ENCODE peak calls at places on chromosomes 1 and 21, in ten cellular contexts. G is NAMALWA; B is NCI-H1417; N is nephron progenitor cell; V is C1 segment of cervical spinal cord; Q is activated effector memory CD4-positive, alpha-beta T cell treated with Interleukin-2 at 50 U/mL for 16 hours; A is fibroblast of gingiva; K is T follicular helper cell; W is hippocampal formation; P is HFF-Myc. E is an unnamed sample.

GRCh38 chr1:153288634-153289275 is 24.0 kb downstream of the PGLYRP3 start:
- DNase-seq in V (no peak), K (no peak), W (no peak), Q (no peak), B (no peak), P (no peak), G (peak), N (peak), A (no peak), E (no peak)

GRCh38 chr21:39730418-39731107 is 14.4 kb upstream of the IGSF5 start:
- DNase-seq in V (no peak), G (no peak), K (no peak), A (no peak), N (no peak), B (no peak), W (no peak), P (no peak), Q (no peak), E (no peak)

GRCh38 chr1:90591970-90592356 is 125.1 kb downstream of the BARHL2 start:
- DNase-seq in G (no peak), Q (no peak), N (no peak), P (no peak), B (no peak), A (no peak), W (no peak), V (no peak), K (no peak), E (no peak)

GRCh38 chr1:24318238-24318987 is 744 bp upstream of the GRHL3 start:
- DNase-seq in B (no peak), P (no peak), N (no peak), Q (no peak), W (no peak), V (peak), G (no peak), A (peak), K (no peak), E (peak)

GRCh38 chr1:8464987-8465386 is 147.1 kb downstream of the SLC45A1 start:
- DNase-seq in N (no peak), V (no peak), A (peak), B (no peak), W (no peak), Q (no peak), K (no peak), G (peak), P (no peak), E (peak)

GRCh38 chr1:8431028-8431427 is 113.1 kb downstream of the SLC45A1 start:
- DNase-seq in G (peak), A (no peak), N (no peak), Q (peak), P (no peak), W (no peak), B (no peak), V (no peak), K (peak), E (no peak)

GRCh38 chr21:37071561-37072238 is 1.2 kb downstream of the PIGP start:
- DNase-seq in K (no peak), P (no peak), N (no peak), W (no peak), V (peak), B (peak), Q (no peak), A (peak), G (peak), E (peak)

GRCh38 chr1:156086256-156086662 is 4.0 kb upstream of the MEX3A start:
- DNase-seq in G (no peak), A (peak), V (no peak), Q (no peak), B (no peak), W (no peak), N (no peak), K (no peak), P (no peak), E (peak)

GRCh38 chr1:12279728-12280469 is 50.1 kb downstream of the VPS13D start:
- DNase-seq in B (no peak), V (no peak), A (no peak), G (no peak), K (no peak), Q (no peak), N (no peak), P (no peak), W (no peak), E (no peak)

GRCh38 chr1:116513956-116514355 is 56.9 kb downstream of the CD58 start:
- DNase-seq in N (no peak), Q (no peak), G (no peak), K (no peak), A (no peak), W (no peak), V (no peak), B (peak), P (no peak), E (no peak)

GRCh38 chr1:154935749-154936415 is 637 bp downstream of the PMVK start:
- DNase-seq in B (no peak), W (no peak), V (no peak), G (no peak), P (no peak), N (no peak), A (no peak), Q (peak), K (no peak), E (no peak)

GRCh38 chr1:65459397-65459768 is 38.9 kb downstream of the LEPR start:
- DNase-seq in K (no peak), G (peak), A (peak), V (no peak), Q (no peak), N (no peak), W (no peak), P (no peak), B (no peak), E (peak)

GRCh38 chr1:153627797-153628626 is at the start of gene S100A1:
- DNase-seq in V (peak), W (peak), Q (no peak), P (no peak), A (no peak), K (no peak), G (no peak), N (no peak), B (no peak), E (no peak)

GRCh38 chr1:245156736-245157505 is 2.1 kb downstream of the KIF26B start:
- DNase-seq in B (peak), G (no peak), N (peak), K (no peak), A (no peak), V (no peak), W (no peak), Q (no peak), P (no peak), E (peak)

GRCh38 chr1:54885863-54886723 is 902 bp downstream of the DHCR24 start:
- DNase-seq in A (no peak), G (no peak), B (peak), Q (no peak), W (peak), V (peak), K (no peak), P (no peak), N (peak), E (no peak)

GRCh38 chr1:54461731-54462596 is 55.8 kb upstream of the SSBP3 start:
- DNase-seq in K (no peak), G (no peak), V (no peak), B (no peak), N (peak), W (no peak), A (no peak), P (no peak), Q (no peak), E (no peak)

GRCh38 chr21:42711667-42712066 is 58.2 kb downstream of the PDE9A start:
- DNase-seq in A (no peak), N (no peak), G (no peak), W (no peak), P (no peak), B (no peak), Q (no peak), K (no peak), V (no peak), E (no peak)

GRCh38 chr21:45836694-45837670 is 144.6 kb upstream of the COL6A1 start:
- DNase-seq in G (no peak), B (no peak), P (no peak), N (no peak), V (no peak), W (no peak), K (no peak), A (no peak), Q (no peak), E (no peak)

GRCh38 chr1:160634543-160635491 is 12.0 kb downstream of the SLAMF1 start:
- DNase-seq in Q (no peak), B (no peak), K (no peak), P (no peak), A (no peak), N (no peak), V (no peak), G (no peak), W (no peak), E (no peak)

GRCh38 chr1:11847667-11848445 is at the start of gene NPPA:
- DNase-seq in V (no peak), A (peak), P (peak), K (no peak), B (peak), N (no peak), Q (no peak), G (peak), W (no peak), E (peak)

GRCh38 chr21:44666401-44667320 is at the start of gene KRTAP12-2:
- DNase-seq in P (no peak), N (no peak), K (no peak), Q (no peak), A (no peak), G (no peak), B (peak), V (no peak), W (no peak), E (no peak)

GRCh38 chr1:150567341-150567716 is 12.1 kb downstream of the MCL1 start:
- DNase-seq in K (no peak), N (no peak), A (peak), G (peak), V (no peak), Q (peak), W (no peak), P (no peak), B (no peak), E (peak)

GRCh38 chr1:153532161-153532560 is 3.6 kb downstream of the S100A6 start:
- DNase-seq in W (no peak), V (no peak), G (no peak), Q (peak), K (no peak), B (peak), P (no peak), A (no peak), N (no peak), E (no peak)

GRCh38 chr1:244960904-244961303 is 96.6 kb upstream of the HNRNPU start:
- DNase-seq in V (no peak), K (no peak), N (no peak), W (no peak), P (no peak), G (no peak), A (no peak), B (no peak), Q (no peak), E (no peak)

GRCh38 chr1:108896160-108897150 is 19.7 kb downstream of the GPSM2 start:
- DNase-seq in N (no peak), K (no peak), B (no peak), P (no peak), A (peak), G (no peak), W (peak), Q (no peak), V (no peak), E (peak)

GRCh38 chr1:200034821-200035396 is 7.4 kb downstream of the NR5A2 start:
- DNase-seq in V (no peak), G (no peak), A (peak), K (no peak), Q (no peak), B (no peak), P (no peak), N (peak), W (no peak), E (no peak)

GRCh38 chr1:236502579-236502971 is 21.2 kb upstream of the LGALS8 start:
- DNase-seq in P (no peak), Q (no peak), K (no peak), B (no peak), N (no peak), V (no peak), A (peak), W (no peak), G (no peak), E (peak)

GRCh38 chr21:25506887-25507286 is 100.4 kb downstream of the MRPL39 start:
- DNase-seq in V (no peak), B (peak), K (no peak), G (no peak), Q (no peak), W (no peak), P (peak), N (no peak), A (peak), E (peak)

GRCh38 chr1:53284224-53285020 is 43.4 kb downstream of the LRP8 start:
- DNase-seq in W (no peak), K (no peak), N (no peak), P (no peak), Q (no peak), B (no peak), V (no peak), A (no peak), G (no peak), E (no peak)

GRCh38 chr21:37849703-37850102 is 66.6 kb downstream of the KCNJ6 start:
- DNase-seq in B (no peak), P (no peak), Q (no peak), N (no peak), V (no peak), G (no peak), A (peak), W (no peak), K (no peak), E (peak)

GRCh38 chr1:106998431-106999002 is 58.0 kb upstream of the PRMT6 start:
- DNase-seq in Q (no peak), V (no peak), G (no peak), P (no peak), K (no peak), A (no peak), N (no peak), W (no peak), B (no peak), E (no peak)

GRCh38 chr1:119006406-119007279 is 18.5 kb upstream of the TBX15 start:
- DNase-seq in N (no peak), A (no peak), G (no peak), B (no peak), K (no peak), P (no peak), W (no peak), Q (no peak), V (no peak), E (no peak)

GRCh38 chr1:163772266-163772665 is 450.5 kb downstream of the NUF2 start:
- DNase-seq in Q (no peak), G (no peak), P (no peak), W (no peak), A (no peak), N (no peak), V (no peak), B (no peak), K (no peak), E (no peak)

E was measured in AG10803.